ENCODE peak calls at places on chromosomes 6 and 20, in four cellular contexts. P is H1, H is K562, M is HepG2. K is an unnamed sample.
A peak's percentile ranks its signal among the peaks of the same experiment; 100 is the strongest.

GRCh38 chr6:133704371-133704770 is 184.5 kb upstream of the TCF21 start:
- DNase-seq in P (no peak), H (no peak), M (no peak), K (no peak)

GRCh38 chr6:163261361-163261760 is 153.2 kb upstream of the QKI start:
- DNase-seq in P (no peak), H (no peak), M (no peak), K (no peak)

GRCh38 chr20:44632103-44632752 is 19.3 kb downstream of the ADA start:
- DNase-seq in P (no peak), H (no peak), M (no peak), K (no peak)

GRCh38 chr6:111725446-111726112 is 119.9 kb upstream of the TRAF3IP2 start:
- DNase-seq in P (no peak), H (no peak), M (no peak), K (no peak)

GRCh38 chr6:87742106-87742505 is 40.1 kb upstream of the AKIRIN2 start:
- DNase-seq in P (no peak), H (no peak), M (no peak), K (no peak)

GRCh38 chr20:49424536-49424935 is 57.9 kb downstream of the KCNB1 start:
- DNase-seq in P (no peak), H (no peak), M (no peak), K (no peak)

GRCh38 chr20:58046311-58046710 is 182.1 kb downstream of the ANKRD60 start:
- DNase-seq in P (peak; percentile 28), H (no peak), M (no peak), K (no peak)

GRCh38 chr6:19691465-19692167 is 145.6 kb upstream of the ID4 start:
- DNase-seq in P (peak; percentile 72), H (no peak), M (no peak), K (no peak)

GRCh38 chr20:2109425-2110210 is 8.0 kb downstream of the STK35 start:
- DNase-seq in P (no peak), H (no peak), M (no peak), K (no peak)

GRCh38 chr20:50196896-50197295 is 6.3 kb downstream of the CEBPB start:
- DNase-seq in P (no peak), H (no peak), M (no peak), K (no peak)

GRCh38 chr6:149963462-149964242 is at the start of gene ULBP1:
- DNase-seq in P (peak; percentile 93), H (peak; percentile 91), M (no peak), K (peak; percentile 88)

GRCh38 chr20:57613481-57613921 is 6.7 kb downstream of the ZBP1 start:
- DNase-seq in P (no peak), H (no peak), M (no peak), K (no peak)

GRCh38 chr20:4136967-4137334 is 121.6 kb upstream of the RNF24 start:
- DNase-seq in P (no peak), H (no peak), M (no peak), K (no peak)

GRCh38 chr20:35992713-35993335 is 24.4 kb downstream of the CNBD2 start:
- DNase-seq in P (no peak), H (peak; percentile 84), M (peak; percentile 81), K (peak; percentile 68)

GRCh38 chr6:71245265-71246049 is 43.2 kb upstream of the OGFRL1 start:
- DNase-seq in P (no peak), H (no peak), M (no peak), K (no peak)

GRCh38 chr6:97586344-97586743 is 303.3 kb upstream of the MMS22L start:
- DNase-seq in P (no peak), H (no peak), M (peak; percentile 0), K (peak; percentile 4)

GRCh38 chr20:37529214-37529967 is 1.7 kb upstream of the BLCAP start:
- DNase-seq in P (no peak), H (no peak), M (peak; percentile 44), K (peak; percentile 26)

GRCh38 chr6:20932284-20932683 is 398.0 kb downstream of the CDKAL1 start:
- DNase-seq in P (no peak), H (no peak), M (no peak), K (no peak)

GRCh38 chr6:134389129-134389528 is 71.2 kb upstream of the SGK1 start:
- DNase-seq in P (no peak), H (no peak), M (no peak), K (no peak)

GRCh38 chr20:36542019-36542488 is 735 bp downstream of the MYL9 start:
- DNase-seq in P (peak; percentile 84), H (peak; percentile 66), M (peak; percentile 46), K (peak; percentile 39)

DNA sequence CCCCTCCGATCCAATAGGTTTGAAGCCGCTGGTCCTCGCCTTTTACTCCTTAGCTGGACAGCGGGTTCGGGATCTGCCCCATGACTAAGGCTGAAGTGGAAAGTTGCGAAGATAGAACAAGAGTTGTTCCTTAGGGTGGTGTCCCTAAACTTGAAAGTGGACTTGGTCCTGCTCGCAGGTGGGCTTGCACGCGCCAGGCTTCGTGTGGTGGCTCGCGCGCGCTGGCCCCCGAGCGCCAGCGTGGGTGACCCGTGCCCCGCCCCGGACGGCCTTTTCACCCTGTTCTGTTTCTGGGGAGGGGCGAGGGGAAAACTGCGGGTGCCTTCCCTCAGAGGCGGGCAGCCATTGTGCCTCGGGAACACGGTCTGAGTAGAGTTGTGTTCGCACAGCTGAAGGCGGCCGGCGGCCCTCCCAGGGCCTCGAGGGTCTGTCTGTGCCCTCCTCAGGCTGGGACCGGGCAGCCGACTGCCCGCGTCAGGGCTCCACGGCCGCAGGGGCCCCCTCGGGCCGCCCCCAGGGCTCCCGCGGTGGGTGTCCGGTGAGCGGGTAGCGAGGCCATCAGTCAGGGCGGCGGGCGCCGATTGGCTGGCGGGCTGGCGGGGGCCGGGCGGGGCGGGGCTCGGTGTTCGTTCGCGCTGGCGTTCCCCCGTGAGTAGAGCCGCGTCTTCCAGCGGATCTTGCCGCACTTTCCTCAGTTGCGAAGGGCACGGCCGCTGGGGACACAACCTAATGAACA is 33.0 kb downstream of the RREB1 start:
- DNase-seq in P (peak; percentile 91), H (peak; percentile 99), M (peak; percentile 67), K (peak; percentile 76)
- TF ChIP-seq EP300 in P (no peak), H (no peak), M (no peak), K (no peak)

GRCh38 chr6:37671061-37671460 is 26.6 kb downstream of the MDGA1 start:
- DNase-seq in P (no peak), H (no peak), M (no peak), K (no peak)

GRCh38 chr6:37674161-37674560 is 23.5 kb downstream of the MDGA1 start:
- DNase-seq in P (no peak), H (no peak), M (no peak), K (no peak)

GRCh38 chr6:37675100-37675499 is 22.6 kb downstream of the MDGA1 start:
- DNase-seq in P (no peak), H (no peak), M (no peak), K (no peak)

GRCh38 chr6:37675606-37676005 is 22.1 kb downstream of the MDGA1 start:
- DNase-seq in P (no peak), H (no peak), M (no peak), K (no peak)

DNA sequence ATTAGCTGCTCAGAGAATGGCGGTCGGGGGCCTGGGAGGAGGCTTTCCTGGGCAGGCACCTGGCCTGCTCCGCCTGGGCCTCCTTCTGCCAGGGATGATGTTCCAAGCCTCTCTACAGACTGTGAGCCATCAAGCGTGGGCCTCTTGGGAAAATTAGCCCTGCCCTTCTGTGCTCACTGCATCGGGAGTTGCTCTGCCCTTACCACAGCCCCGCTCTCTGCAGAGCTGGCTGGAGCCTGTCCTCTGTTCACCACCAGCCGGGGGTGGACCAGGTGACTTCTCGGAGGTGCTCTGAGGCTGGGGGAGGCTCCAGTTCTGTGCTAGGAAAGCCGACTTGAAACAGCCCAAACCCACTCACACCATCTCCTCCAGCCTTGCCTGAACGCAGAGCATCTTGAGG is 24.2 kb downstream of the MDGA1 start:
- DNase-seq in P (no peak), H (no peak), M (no peak), K (no peak)
- TF ChIP-seq PHF8 in P (no peak), H (no peak), M (no peak), K (no peak)

GRCh38 chr6:14921170-14921569 is 324.7 kb upstream of the JARID2 start:
- DNase-seq in P (no peak), H (no peak), M (no peak), K (no peak)
- TF ChIP-seq EP300 in P (no peak), H (no peak), M (no peak), K (no peak)

DNA sequence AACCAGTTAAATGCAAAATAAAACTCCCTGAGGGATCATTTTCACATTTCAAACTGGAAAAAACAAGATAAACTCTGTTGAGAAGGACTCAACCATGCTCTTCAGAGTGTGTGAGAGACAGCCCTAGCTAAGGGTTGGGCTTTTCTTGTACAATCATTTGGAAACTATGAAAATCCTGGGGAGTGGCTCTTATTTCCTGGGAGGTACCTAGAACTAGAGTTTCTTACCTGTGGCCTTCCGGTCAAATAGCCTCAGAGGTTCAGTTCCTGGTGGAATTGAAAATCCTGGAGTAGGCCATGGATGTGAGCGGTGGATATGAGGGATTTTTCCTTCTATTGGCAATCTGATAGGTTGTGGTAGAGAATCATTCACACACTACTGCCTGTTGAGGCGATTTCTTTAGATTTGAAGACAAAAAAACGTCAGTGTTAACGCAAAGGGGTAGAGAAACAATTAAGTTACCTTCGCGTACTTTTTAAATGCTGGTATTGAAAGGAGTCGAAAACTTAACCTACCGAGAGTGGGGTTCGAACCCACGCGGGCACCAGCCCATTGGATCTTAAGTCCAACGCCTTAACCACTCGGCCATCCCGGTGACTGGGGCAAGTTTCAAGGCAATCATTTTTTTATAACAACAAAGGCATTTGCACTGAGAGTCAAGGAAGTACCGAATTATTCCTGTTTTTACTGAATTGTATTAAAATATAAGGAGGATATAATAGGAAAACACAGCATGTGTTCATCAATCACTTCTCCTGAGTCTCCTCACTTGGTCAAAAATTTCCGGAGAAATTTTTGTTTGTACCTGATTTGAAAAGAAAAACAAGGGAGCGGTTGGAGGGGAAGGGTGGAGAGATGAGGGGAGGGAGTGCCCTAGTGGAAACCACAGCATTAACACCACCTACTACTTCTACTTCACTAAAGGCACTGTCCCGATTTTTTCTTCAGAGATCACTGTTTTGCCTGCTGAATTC is 191.3 kb downstream of the OR2B2 start:
- DNase-seq in P (peak; percentile 90), H (peak; percentile 77), M (peak; percentile 21), K (peak; percentile 69)
- TF ChIP-seq PHF8 in P (no peak), H (no peak), M (no peak), K (no peak)

GRCh38 chr6:158860279-158860865 is 41.2 kb upstream of the EZR start:
- DNase-seq in P (no peak), H (no peak), M (no peak), K (no peak)

GRCh38 chr6:158865769-158866168 is 46.6 kb upstream of the EZR start:
- DNase-seq in P (no peak), H (no peak), M (no peak), K (no peak)

GRCh38 chr6:158856261-158856660 is 37.1 kb upstream of the EZR start:
- DNase-seq in P (no peak), H (no peak), M (no peak), K (no peak)

GRCh38 chr6:158863646-158864045 is 44.5 kb upstream of the EZR start:
- DNase-seq in P (no peak), H (no peak), M (no peak), K (no peak)

DNA sequence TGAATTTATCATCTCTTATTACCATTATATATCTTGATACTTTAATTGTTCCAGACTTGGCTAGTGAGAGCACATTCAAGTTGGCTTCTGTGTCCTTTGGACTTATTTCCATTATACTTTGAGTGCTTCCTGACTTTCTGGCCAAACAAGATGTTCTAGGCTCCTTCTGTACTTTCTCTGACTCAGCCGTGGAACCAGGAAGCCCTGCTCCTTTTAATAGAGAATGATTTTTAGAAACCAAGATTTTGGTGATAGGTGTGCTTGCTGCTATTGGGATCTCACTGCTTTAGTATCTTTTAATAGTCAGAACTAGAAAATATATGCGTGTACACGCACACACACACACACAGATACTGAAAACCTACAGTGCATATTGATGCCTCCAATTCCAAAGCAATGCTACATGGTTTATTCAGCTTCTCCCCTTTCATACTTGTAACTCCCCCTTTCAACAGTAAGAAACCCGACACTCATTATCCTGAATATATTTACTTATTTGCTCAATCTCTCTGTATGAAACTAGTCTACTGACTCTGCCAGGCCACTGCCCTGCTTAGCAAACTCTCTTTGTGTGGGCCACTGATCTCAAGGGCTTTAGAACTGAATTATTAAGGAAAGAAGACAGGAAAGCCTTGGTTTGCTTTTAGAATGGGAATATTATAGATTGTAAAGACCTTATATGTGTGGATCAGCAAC is 42.7 kb upstream of the EZR start:
- DNase-seq in P (no peak), H (no peak), M (no peak), K (no peak)
- TF ChIP-seq EP300 in P (no peak), H (no peak), M (no peak), K (no peak)

K was measured in A549.